ENCODE peak calls at places on chromosomes 7 and 10, in nine cellular contexts. A is endothelial cell, F is GM13976, I is cardiac muscle cell, K is IMR-90, G is psoas muscle, O is OCI-LY7, P is upper lobe of right lung, T is endodermal cell. Y is an unnamed sample.

GRCh38 chr10:126199221-126199998 is 188.9 kb downstream of the ADAM12 start:
- DNase-seq in T (no peak), P (no peak), O (no peak), I (no peak), F (no peak), K (peak), A (no peak), G (peak), Y (peak)

GRCh38 chr10:129785536-129785981 is 178.5 kb downstream of the EBF3 start:
- DNase-seq in A (no peak), G (no peak), P (peak), T (peak), I (no peak), F (no peak), K (no peak), O (no peak), Y (no peak)

GRCh38 chr7:55567495-55568070 is 4.7 kb downstream of the VOPP1 start:
- DNase-seq in T (no peak), I (no peak), F (no peak), A (no peak), P (no peak), G (no peak), K (no peak), O (no peak), Y (no peak)

GRCh38 chr7:69597278-69598076 is 798 bp upstream of the AUTS2 start:
- DNase-seq in A (peak), G (peak), O (peak), T (peak), P (peak), K (no peak), F (peak), I (peak), Y (no peak)

GRCh38 chr10:75809003-75809402 is 377.6 kb downstream of the LRMDA start:
- DNase-seq in I (no peak), A (no peak), P (no peak), T (no peak), G (no peak), F (no peak), O (no peak), K (no peak), Y (no peak)

GRCh38 chr7:18087687-18088078 is 60.0 kb upstream of the PRPS1L1 start:
- DNase-seq in T (peak), P (no peak), I (peak), F (peak), A (peak), G (no peak), O (no peak), K (no peak), Y (no peak)

GRCh38 chr7:154342971-154343633 is 290.9 kb downstream of the DPP6 start:
- DNase-seq in G (no peak), P (no peak), F (no peak), A (no peak), T (no peak), I (no peak), K (no peak), O (no peak), Y (no peak)

GRCh38 chr10:1230592-1231275 is 174.5 kb downstream of the WDR37 start:
- DNase-seq in G (no peak), K (no peak), T (peak), A (no peak), F (no peak), O (no peak), P (no peak), I (no peak), Y (no peak)

GRCh38 chr10:14670551-14671240 is 104.0 kb downstream of the FAM107B start:
- DNase-seq in F (no peak), T (no peak), K (peak), I (no peak), P (no peak), O (no peak), G (no peak), A (no peak), Y (no peak)

GRCh38 chr10:107579970-107580369 is 415.5 kb upstream of the SORCS1 start:
- DNase-seq in K (no peak), G (no peak), A (no peak), I (no peak), F (no peak), P (no peak), O (no peak), T (no peak), Y (peak)

GRCh38 chr7:79298145-79298760 is 155.2 kb downstream of the MAGI2 start:
- DNase-seq in A (peak), G (no peak), T (peak), P (no peak), K (peak), I (peak), F (peak), O (peak), Y (peak)

GRCh38 chr10:126171555-126171954 is 216.7 kb downstream of the ADAM12 start:
- DNase-seq in P (no peak), F (no peak), G (no peak), T (no peak), K (peak), O (no peak), I (no peak), A (no peak), Y (no peak)

GRCh38 chr7:22694597-22695207 is 32.3 kb upstream of the IL6 start:
- DNase-seq in P (no peak), A (no peak), K (no peak), F (no peak), T (no peak), G (no peak), O (no peak), I (no peak), Y (no peak)

GRCh38 chr7:70586822-70587221 is 545.1 kb upstream of the GALNT17 start:
- DNase-seq in A (no peak), K (no peak), G (no peak), T (no peak), F (no peak), P (no peak), O (no peak), I (no peak), Y (no peak)

GRCh38 chr7:111174476-111174875 is 83.5 kb downstream of the LRRN3 start:
- DNase-seq in I (no peak), A (no peak), O (no peak), F (no peak), P (no peak), G (no peak), T (no peak), K (no peak), Y (no peak)

GRCh38 chr7:147207988-147208387 is 1091.4 kb downstream of the CNTNAP2 start:
- DNase-seq in K (no peak), I (no peak), T (peak), F (no peak), A (no peak), P (no peak), O (no peak), G (no peak), Y (no peak)

GRCh38 chr7:35854311-35854710 is 53.5 kb downstream of the SEPTIN7 start:
- DNase-seq in F (no peak), P (no peak), G (no peak), T (no peak), I (no peak), A (no peak), O (no peak), K (no peak), Y (no peak)

GRCh38 chr10:13831711-13832110 is 244.9 kb downstream of the PRPF18 start:
- DNase-seq in G (no peak), T (no peak), K (no peak), F (peak), P (no peak), O (peak), I (no peak), A (peak), Y (no peak)

GRCh38 chr10:32054087-32054486 is 2.1 kb downstream of the KIF5B start:
- DNase-seq in F (no peak), T (peak), A (no peak), K (peak), O (peak), I (no peak), P (no peak), G (no peak), Y (peak)

GRCh38 chr7:80309377-80309776 is 174.7 kb downstream of the GNAI1 start:
- DNase-seq in T (no peak), A (no peak), K (no peak), F (no peak), O (no peak), I (no peak), P (no peak), G (no peak), Y (no peak)

GRCh38 chr10:71771821-71772617 is 1.3 kb downstream of the VSIR start:
- DNase-seq in I (no peak), P (no peak), F (no peak), O (no peak), A (no peak), K (peak), G (peak), T (no peak), Y (peak)

GRCh38 chr10:96743988-96744585 is 23.8 kb upstream of the PIK3AP1 start:
- DNase-seq in A (no peak), P (no peak), K (peak), I (peak), T (peak), G (no peak), F (no peak), O (peak), Y (peak)

DNA sequence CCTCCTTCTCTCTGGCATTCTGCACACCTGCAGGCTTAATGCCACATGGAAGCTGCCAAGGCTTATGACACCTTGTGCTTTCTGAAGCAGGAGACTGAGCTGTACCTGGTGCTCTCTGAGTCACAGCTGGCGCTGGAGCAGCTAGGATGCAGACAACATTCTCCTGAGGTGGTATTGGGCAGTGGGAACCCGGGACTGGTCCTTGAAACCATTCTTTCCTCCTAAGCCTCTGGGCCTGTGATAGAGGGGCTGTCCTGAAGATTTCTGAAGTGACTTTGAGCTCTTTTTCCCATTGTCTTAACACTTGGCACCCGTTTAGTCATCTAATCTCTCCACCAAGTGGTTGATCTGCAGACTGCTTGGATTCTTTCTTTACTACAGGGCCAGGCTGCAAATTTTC is 508.4 kb downstream of the TFEC start:
- DNase-seq in I (no peak), T (no peak), P (no peak), O (no peak), G (no peak), A (no peak), F (no peak), K (no peak), Y (no peak)
- TF ChIP-seq CTCF in I (no peak), T (no peak), P (no peak), O (no peak), G (no peak), A (no peak), F (no peak), K (no peak), Y (no peak)

GRCh38 chr7:74657692-74658170 is at the start of gene GTF2I:
- DNase-seq in I (peak), T (no peak), K (no peak), G (no peak), P (no peak), O (peak), F (peak), A (peak), Y (no peak)
- TF ChIP-seq CTCF in I (no peak), T (no peak), K (no peak), G (peak), P (no peak), O (no peak), F (no peak), A (no peak), Y (peak)

GRCh38 chr7:12683678-12684077 is 3.8 kb upstream of the ARL4A start:
- DNase-seq in G (no peak), P (no peak), F (no peak), K (peak), I (no peak), O (no peak), T (no peak), A (no peak), Y (no peak)
- TF ChIP-seq CTCF in G (no peak), P (peak), F (no peak), K (peak), I (peak), O (peak), T (peak), A (peak), Y (peak)

DNA sequence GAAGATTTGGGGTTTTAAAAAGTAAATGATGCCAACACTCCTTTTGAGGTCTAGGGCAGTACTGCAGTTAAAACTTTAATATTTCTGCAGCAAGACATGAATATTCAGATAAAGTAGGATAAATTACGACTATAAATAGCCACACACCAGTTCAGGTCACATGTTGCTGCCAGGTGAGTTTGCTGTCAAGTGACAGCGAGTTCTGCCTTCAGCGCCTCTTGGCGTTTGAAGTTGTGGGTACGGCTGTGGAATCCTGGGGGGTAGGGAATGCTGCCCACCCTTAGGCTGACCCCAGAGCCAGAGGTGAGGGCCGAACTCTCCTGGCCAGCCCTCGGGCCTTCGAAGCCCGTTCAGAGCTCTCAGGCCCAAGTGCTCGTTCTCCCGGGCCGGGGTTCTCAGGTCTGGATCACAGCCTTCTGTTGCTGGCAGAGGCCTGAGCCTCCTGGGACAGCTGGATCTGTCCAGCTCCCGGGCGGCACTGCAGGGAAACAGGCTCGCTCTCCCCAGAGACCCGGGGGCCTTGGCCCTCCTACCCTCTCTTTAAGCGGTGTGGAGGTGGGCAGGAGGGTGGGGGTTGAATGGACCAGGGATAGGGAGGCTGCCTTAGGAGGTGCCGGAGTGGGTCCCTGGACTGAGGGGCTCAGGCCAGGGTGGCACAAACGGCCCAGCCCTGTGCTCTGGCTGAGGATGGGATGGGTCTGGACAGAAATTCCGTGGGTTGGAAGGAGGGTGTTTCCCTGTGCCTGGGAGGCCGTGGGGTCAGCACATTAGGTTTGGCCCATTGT is 5.4 kb downstream of the BRI3 start:
- DNase-seq in T (no peak), I (peak), P (peak), G (peak), K (no peak), F (no peak), O (no peak), A (no peak), Y (peak)
- TF ChIP-seq CTCF in T (no peak), I (no peak), P (no peak), G (peak), K (no peak), F (no peak), O (no peak), A (no peak), Y (no peak)

DNA sequence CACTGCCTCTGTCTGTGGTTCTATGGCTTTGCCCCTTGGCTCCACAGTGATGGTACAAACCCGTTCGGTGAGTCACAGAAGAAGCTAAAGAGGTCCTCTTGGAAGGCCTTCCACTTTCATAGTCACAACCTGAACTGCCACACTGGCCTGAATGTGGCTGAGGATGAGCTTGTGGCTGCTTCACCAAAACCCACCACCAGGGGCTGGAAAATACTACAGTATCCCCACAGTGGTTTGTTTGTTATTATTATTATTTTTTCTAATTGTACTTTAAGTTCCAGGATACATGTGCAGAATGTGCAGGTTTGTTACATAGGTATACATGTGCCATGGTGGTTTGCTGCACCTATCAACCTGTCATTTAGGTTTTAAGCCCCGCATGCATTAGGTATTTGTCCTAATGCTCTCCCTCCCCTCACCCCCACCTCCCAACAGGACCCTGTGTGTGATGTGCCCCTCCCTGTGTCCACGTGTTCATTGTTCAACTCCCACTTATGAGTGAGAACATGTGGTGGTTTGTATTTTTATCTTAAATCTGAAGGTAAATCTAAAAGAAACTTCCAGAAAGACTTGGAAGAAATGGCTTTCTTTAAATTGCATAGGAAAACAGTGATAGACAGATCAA is 160.8 kb upstream of the NPSR1 start:
- DNase-seq in I (no peak), O (no peak), A (peak), T (peak), P (no peak), F (no peak), G (no peak), K (no peak), Y (peak)
- TF ChIP-seq CTCF in I (peak), O (peak), A (peak), T (peak), P (peak), F (no peak), G (no peak), K (no peak), Y (peak)

GRCh38 chr7:65960351-65961074 is 21.5 kb downstream of the GUSB start:
- DNase-seq in I (no peak), T (no peak), G (no peak), O (no peak), K (no peak), P (no peak), F (no peak), A (no peak), Y (no peak)

GRCh38 chr7:65966167-65966566 is 15.8 kb downstream of the GUSB start:
- DNase-seq in T (no peak), P (no peak), G (no peak), O (no peak), K (no peak), F (no peak), A (no peak), I (no peak), Y (no peak)

GRCh38 chr7:65967361-65968155 is 14.5 kb downstream of the GUSB start:
- DNase-seq in G (no peak), O (no peak), T (no peak), F (no peak), I (no peak), P (peak), A (no peak), K (no peak), Y (no peak)

DNA sequence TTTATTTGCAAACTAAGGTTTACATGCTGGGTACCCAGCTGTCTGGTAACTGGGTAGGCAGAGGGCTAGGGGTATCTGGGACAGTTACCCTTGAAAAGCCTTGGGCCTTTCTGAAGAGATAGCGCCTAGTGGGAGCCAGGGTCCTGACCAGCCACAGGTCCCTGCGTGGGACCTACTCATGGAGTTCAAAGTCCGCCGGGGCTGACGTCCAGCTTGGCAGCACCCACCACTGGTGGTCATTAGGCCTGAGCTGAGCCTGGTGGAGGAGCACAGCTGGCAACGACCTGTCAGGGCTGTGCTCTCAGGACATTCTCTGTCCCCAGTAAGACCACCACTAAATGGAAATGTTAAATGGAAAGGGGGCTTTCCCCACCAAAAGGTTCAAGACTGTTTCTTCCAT is 20.0 kb downstream of the GUSB start:
- DNase-seq in T (no peak), O (no peak), A (no peak), P (no peak), F (no peak), K (no peak), G (no peak), I (no peak), Y (no peak)
- TF ChIP-seq CTCF in T (no peak), O (no peak), A (no peak), P (no peak), F (no peak), K (no peak), G (no peak), I (no peak), Y (no peak)

DNA sequence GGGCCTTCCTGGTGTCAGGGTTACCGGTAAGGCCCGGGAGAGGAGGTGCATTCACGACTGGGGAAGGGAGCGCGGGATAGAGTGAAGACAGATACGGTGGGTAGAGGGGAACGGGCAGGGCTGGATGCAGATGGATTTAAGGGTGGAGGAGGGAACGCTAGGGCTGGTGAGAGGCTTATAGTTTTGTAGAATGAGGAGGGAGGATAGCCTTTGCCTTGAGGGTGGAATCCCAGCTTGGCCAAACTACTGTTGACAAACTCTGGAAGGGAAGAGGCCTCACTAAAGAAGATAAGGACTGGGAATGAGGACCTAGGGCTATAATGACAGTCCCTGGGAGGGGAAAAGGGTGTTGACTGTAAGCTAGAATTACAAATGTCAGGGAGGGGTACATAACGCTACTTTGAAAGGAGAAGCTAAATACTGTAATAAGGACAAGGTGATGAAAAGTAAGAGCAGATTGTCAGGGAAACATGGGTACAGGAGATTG is 662 bp downstream of the BTRC start:
- DNase-seq in K (no peak), A (no peak), T (no peak), O (no peak), I (no peak), F (no peak), G (no peak), P (no peak), Y (no peak)
- TF ChIP-seq CTCF in K (no peak), A (no peak), T (peak), O (no peak), I (no peak), F (no peak), G (no peak), P (no peak), Y (no peak)

GRCh38 chr10:33328253-33328652 is 6.2 kb downstream of the NRP1 start:
- DNase-seq in I (no peak), T (no peak), O (no peak), F (no peak), K (no peak), G (no peak), P (no peak), A (no peak), Y (no peak)

GRCh38 chr10:33329178-33329577 is 5.3 kb downstream of the NRP1 start:
- DNase-seq in O (no peak), I (no peak), T (no peak), K (no peak), A (no peak), G (no peak), F (no peak), P (no peak), Y (no peak)

GRCh38 chr10:33325929-33326328 is 8.5 kb downstream of the NRP1 start:
- DNase-seq in I (no peak), A (no peak), G (no peak), T (no peak), O (no peak), F (no peak), K (no peak), P (no peak), Y (no peak)

GRCh38 chr10:33326897-33327296 is 7.6 kb downstream of the NRP1 start:
- DNase-seq in O (no peak), T (no peak), K (no peak), I (no peak), P (no peak), G (no peak), F (no peak), A (no peak), Y (no peak)

DNA sequence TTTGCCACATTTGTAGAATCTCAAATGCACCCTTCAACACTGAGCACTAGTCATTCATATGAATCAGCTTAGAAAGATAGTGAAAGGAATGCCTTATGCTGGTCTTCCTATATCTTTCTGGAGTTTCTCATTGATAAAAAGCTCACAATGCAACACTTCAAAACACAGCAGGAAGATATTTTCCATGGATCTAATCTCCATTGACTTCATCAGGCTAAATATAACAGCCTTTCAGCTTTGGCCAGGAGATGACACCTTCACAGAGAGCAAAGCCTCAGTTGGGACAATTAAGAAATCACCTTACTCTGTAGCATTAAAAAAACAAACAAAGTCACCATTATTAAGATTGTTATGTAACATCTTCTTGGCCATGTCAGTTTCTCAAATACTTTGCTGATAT is 6.7 kb downstream of the NRP1 start:
- DNase-seq in P (no peak), G (no peak), A (no peak), O (no peak), F (no peak), T (peak), K (peak), I (peak), Y (peak)
- TF ChIP-seq CTCF in P (peak), G (peak), A (no peak), O (peak), F (no peak), T (peak), K (peak), I (peak), Y (peak)